ENCODE peak calls at places on chromosome 2, in nine cellular contexts. I is non-pigmented ciliary epithelial cell, V is AG04450, Y is progenitor cell of endocrine pancreas, Z is foreskin keratinocyte, Q is NCI-H345, C is WTC11, R is RWPE1, J is stomach. B is an unnamed sample.

GRCh38 chr2:230494980-230495379 is 79.0 kb downstream of the SP100 start:
- DNase-seq in Q (no peak), I (no peak), J (no peak), C (no peak), V (no peak), Y (no peak), R (no peak), Z (no peak), B (no peak)

GRCh38 chr2:234241656-234242445 is 191.3 kb downstream of the SPP2 start:
- DNase-seq in C (no peak), R (peak), J (no peak), Z (peak), Y (no peak), V (no peak), I (peak), Q (no peak), B (peak)

GRCh38 chr2:38013158-38013752 is 62.7 kb downstream of the CYP1B1 start:
- DNase-seq in R (peak), I (peak), C (no peak), J (no peak), Q (no peak), V (no peak), Y (no peak), Z (peak), B (no peak)

GRCh38 chr2:33660416-33661118 is 61.5 kb upstream of the FAM98A start:
- DNase-seq in Q (no peak), I (no peak), Y (no peak), V (no peak), Z (no peak), C (no peak), J (no peak), R (no peak), B (no peak)

GRCh38 chr2:95333888-95334338 is 36.8 kb downstream of the KCNIP3 start:
- DNase-seq in C (no peak), J (no peak), V (no peak), Z (peak), R (peak), Y (no peak), I (peak), Q (no peak), B (peak)

GRCh38 chr2:239765076-239765845 is 259.9 kb downstream of the NDUFA10 start:
- DNase-seq in V (no peak), C (no peak), J (no peak), I (no peak), Y (no peak), Q (no peak), Z (no peak), R (no peak), B (no peak)

GRCh38 chr2:240386321-240386720 is 49.1 kb upstream of the GPC1 start:
- DNase-seq in Q (no peak), J (no peak), Y (no peak), C (no peak), V (no peak), R (no peak), I (no peak), Z (no peak), B (no peak)

GRCh38 chr2:186771850-186772463 is 77.0 kb downstream of the ZSWIM2 start:
- DNase-seq in I (no peak), C (peak), Z (peak), V (no peak), Y (no peak), Q (peak), R (no peak), J (no peak), B (no peak)

GRCh38 chr2:230870544-230871360 is 6.0 kb downstream of the ITM2C start:
- DNase-seq in J (peak), Q (no peak), R (no peak), Z (no peak), C (no peak), I (no peak), V (no peak), Y (no peak), B (no peak)

GRCh38 chr2:37582911-37583310 is 88.5 kb downstream of the CDC42EP3 start:
- DNase-seq in V (no peak), J (no peak), R (no peak), I (no peak), Q (no peak), C (no peak), Z (no peak), Y (no peak), B (no peak)

GRCh38 chr2:100976634-100977391 is 25.3 kb upstream of the RPL31 start:
- DNase-seq in Q (no peak), Y (no peak), R (no peak), I (peak), C (no peak), J (no peak), Z (no peak), V (no peak), B (no peak)

GRCh38 chr2:181038796-181039195 is 58.4 kb downstream of the UBE2E3 start:
- DNase-seq in V (peak), I (no peak), R (no peak), Q (no peak), C (no peak), Y (no peak), Z (no peak), J (no peak), B (no peak)

GRCh38 chr2:240329778-240330177 is 105.7 kb upstream of the GPC1 start:
- DNase-seq in R (no peak), Q (no peak), V (no peak), Z (no peak), C (no peak), J (no peak), Y (no peak), I (no peak), B (no peak)

GRCh38 chr2:239196474-239197021 is 204.3 kb downstream of the HDAC4 start:
- DNase-seq in V (no peak), C (no peak), Z (no peak), Q (no peak), R (no peak), Y (no peak), I (no peak), J (peak), B (no peak)

GRCh38 chr2:20592106-20593071 is 58.5 kb downstream of the HS1BP3 start:
- DNase-seq in C (peak), R (no peak), V (no peak), I (no peak), J (peak), Q (no peak), Z (no peak), Y (no peak), B (no peak)

GRCh38 chr2:17786727-17787126 is 29.5 kb upstream of the MSGN1 start:
- DNase-seq in Q (no peak), R (no peak), I (no peak), C (no peak), Y (no peak), V (no peak), J (no peak), Z (no peak), B (no peak)

GRCh38 chr2:174340400-174341300 is 5.9 kb downstream of the SP9 start:
- DNase-seq in V (no peak), Z (no peak), Y (peak), C (peak), R (no peak), I (no peak), Q (no peak), J (no peak), B (no peak)

GRCh38 chr2:233440714-233441113 is 86.4 kb downstream of the DGKD start:
- DNase-seq in J (no peak), Z (no peak), Q (no peak), Y (no peak), I (no peak), R (no peak), V (no peak), C (no peak), B (no peak)

GRCh38 chr2:14678754-14679153 is 46.2 kb downstream of the LRATD1 start:
- DNase-seq in J (no peak), I (no peak), Z (peak), R (no peak), V (no peak), C (no peak), Q (no peak), Y (no peak), B (no peak)

GRCh38 chr2:5076599-5076998 is 615.6 kb upstream of the SOX11 start:
- DNase-seq in I (no peak), V (no peak), C (no peak), J (no peak), Z (no peak), Q (no peak), Y (no peak), R (no peak), B (no peak)